ENCODE peak calls at places on chromosome 2, in six cellular contexts. G is GM23338, Y is upper lobe of right lung, F is psoas muscle, U is endothelial cell of umbilical vein, R is cardiac fibroblast. B is an unnamed sample.

GRCh38 chr2:62760555-62760954 is 55.0 kb downstream of the EHBP1 start:
- DNase-seq in R (peak; percentile 50), U (no peak), Y (no peak), G (no peak), F (no peak), B (peak; percentile 40)

GRCh38 chr2:239763433-239764097 is 261.6 kb downstream of the NDUFA10 start:
- DNase-seq in Y (peak; percentile 47), G (peak; percentile 20), F (no peak), R (no peak), U (no peak), B (no peak)

GRCh38 chr2:63121055-63121834 is 70.6 kb downstream of the OTX1 start:
- DNase-seq in Y (no peak), F (no peak), U (no peak), R (no peak), G (peak; percentile 68), B (no peak)

GRCh38 chr2:69305712-69306611 is 81.1 kb downstream of the GFPT1 start:
- DNase-seq in R (peak; percentile 40), F (peak; percentile 37), U (no peak), Y (peak; percentile 66), G (peak; percentile 62), B (no peak)

GRCh38 chr2:42424033-42424432 is 63.0 kb upstream of the COX7A2L start:
- DNase-seq in F (no peak), G (no peak), R (peak; percentile 58), U (no peak), Y (no peak), B (peak; percentile 58)

GRCh38 chr2:192123847-192124246 is 70.9 kb downstream of the TMEFF2 start:
- DNase-seq in Y (no peak), U (no peak), F (no peak), R (no peak), G (no peak), B (no peak)

GRCh38 chr2:240260664-240261063 is 120.2 kb upstream of the OTOS start:
- DNase-seq in U (no peak), G (no peak), R (no peak), F (no peak), Y (no peak), B (no peak)

GRCh38 chr2:54054774-54055173 is 60.6 kb upstream of the ACYP2 start:
- DNase-seq in G (no peak), R (no peak), F (no peak), Y (no peak), U (no peak), B (no peak)

GRCh38 chr2:10405441-10405840 is 42.7 kb downstream of the ODC1 start:
- DNase-seq in Y (peak; percentile 78), G (no peak), R (peak; percentile 91), U (peak; percentile 86), F (peak; percentile 82), B (no peak)

GRCh38 chr2:9724565-9724964 is 93.8 kb upstream of the YWHAQ start:
- DNase-seq in F (no peak), G (no peak), Y (no peak), U (no peak), R (no peak), B (no peak)

GRCh38 chr2:6864938-6865345 is 765 bp downstream of the CMPK2 start:
- DNase-seq in Y (peak; percentile 81), U (no peak), F (no peak), G (peak; percentile 21), R (no peak), B (no peak)

GRCh38 chr2:62475172-62476011 is 30.6 kb downstream of the TMEM17 start:
- DNase-seq in R (no peak), F (no peak), Y (no peak), G (peak; percentile 20), U (peak; percentile 95), B (no peak)

GRCh38 chr2:72813841-72814240 is 12.0 kb downstream of the EXOC6B start:
- DNase-seq in U (peak; percentile 50), F (no peak), G (no peak), Y (no peak), R (peak; percentile 62), B (no peak)

GRCh38 chr2:193240752-193241151 is 1046.0 kb upstream of the TMEFF2 start:
- DNase-seq in Y (no peak), R (no peak), G (peak; percentile 82), F (no peak), U (no peak), B (no peak)

GRCh38 chr2:99695856-99696255 is 206.0 kb upstream of the REV1 start:
- DNase-seq in U (no peak), F (no peak), G (no peak), Y (no peak), R (no peak), B (no peak)

GRCh38 chr2:112001136-112001764 is 53.8 kb upstream of the TMEM87B start:
- DNase-seq in G (no peak), U (peak; percentile 51), R (peak; percentile 12), F (no peak), Y (no peak), B (peak; percentile 16)

GRCh38 chr2:166792808-166793207 is 95.5 kb upstream of the XIRP2 start:
- DNase-seq in R (no peak), G (no peak), Y (no peak), F (no peak), U (no peak), B (no peak)

GRCh38 chr2:172429351-172429968 is 2.1 kb downstream of the ITGA6 start:
- DNase-seq in U (no peak), R (no peak), G (no peak), F (no peak), Y (no peak), B (no peak)
- H3K4me3 ChIP-seq in U (no peak overlapping the region), R (no peak overlapping the region), G (peak overlapping the region; percentile 95), F (peak overlapping the region; percentile 94), Y (peak overlapping the region; percentile 81), B (no peak overlapping the region)

GRCh38 chr2:37276291-37276690 is 44.8 kb downstream of the NDUFAF7 start:
- DNase-seq in G (no peak), U (no peak), Y (no peak), F (no peak), R (no peak), B (no peak)

GRCh38 chr2:37283207-37283606 is 41.4 kb downstream of the PRKD3 start:
- DNase-seq in F (no peak), G (no peak), U (peak; percentile 80), R (peak; percentile 94), Y (no peak), B (peak; percentile 76)

GRCh38 chr2:37282746-37283145 is 41.9 kb downstream of the PRKD3 start:
- DNase-seq in F (no peak), Y (no peak), R (peak; percentile 58), U (no peak), G (no peak), B (no peak)

GRCh38 chr2:37284386-37284785 is 40.2 kb downstream of the PRKD3 start:
- DNase-seq in R (peak; percentile 59), F (no peak), G (no peak), Y (no peak), U (no peak), B (no peak)

GRCh38 chr2:37281916-37282315 is 42.7 kb downstream of the PRKD3 start:
- DNase-seq in R (no peak), G (no peak), Y (no peak), F (no peak), U (no peak), B (no peak)
- TF ChIP-seq CTCF in R (peak; percentile 0), G (peak; percentile 34), Y (no peak), F (no peak), U (no peak), B (no peak)

GRCh38 chr2:30959653-30960052 is 152.4 kb upstream of the CAPN13 start:
- DNase-seq in R (no peak), Y (no peak), U (no peak), G (no peak), F (no peak), B (no peak)

GRCh38 chr2:30963184-30963583 is 155.9 kb upstream of the CAPN13 start:
- DNase-seq in U (no peak), R (no peak), F (no peak), G (no peak), Y (no peak), B (no peak)

GRCh38 chr2:30969006-30969405 is 161.8 kb upstream of the CAPN13 start:
- DNase-seq in F (no peak), R (no peak), Y (no peak), G (no peak), U (no peak), B (no peak)

GRCh38 chr2:30964334-30964733 is 157.1 kb upstream of the CAPN13 start:
- DNase-seq in U (no peak), F (no peak), G (no peak), R (no peak), Y (no peak), B (no peak)

DNA sequence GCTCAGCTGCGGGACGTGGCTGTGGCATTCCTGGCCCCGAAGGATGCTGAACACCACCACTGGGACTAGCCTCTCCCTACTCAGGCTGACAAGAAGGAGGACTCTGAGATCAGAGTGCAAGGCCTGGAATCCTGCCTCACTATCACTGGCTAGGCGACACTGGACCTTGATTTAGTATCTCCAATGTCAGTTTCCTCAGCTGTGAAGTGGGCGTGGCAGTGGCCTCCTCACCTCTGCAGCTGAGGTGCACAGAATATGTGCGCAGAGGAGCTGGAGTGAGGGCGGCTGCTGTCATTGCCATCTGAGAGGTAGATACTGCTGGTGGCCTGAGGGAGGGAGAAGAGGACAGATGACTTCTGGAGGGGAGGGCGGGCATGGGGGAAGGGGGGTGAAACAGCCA is 157.8 kb upstream of the CAPN13 start:
- DNase-seq in Y (no peak), R (no peak), F (no peak), G (no peak), U (no peak), B (no peak)
- H3K4me3 ChIP-seq in Y (no peak overlapping the region), R (no peak overlapping the region), F (no peak overlapping the region), G (no peak overlapping the region), U (no peak overlapping the region), B (no peak overlapping the region)

GRCh38 chr2:168244318-168244717 is 3.1 kb downstream of the STK39 start:
- DNase-seq in G (no peak), Y (no peak), U (no peak), R (no peak), F (no peak), B (no peak)

GRCh38 chr2:168247341-168248305 is at the start of gene STK39:
- DNase-seq in U (peak; percentile 65), F (peak; percentile 73), G (peak; percentile 90), R (peak; percentile 71), Y (peak; percentile 91), B (peak; percentile 46)

GRCh38 chr2:168246072-168246482 is 1.3 kb downstream of the STK39 start:
- DNase-seq in R (no peak), F (no peak), Y (no peak), U (no peak), G (peak; percentile 67), B (no peak)

GRCh38 chr2:168245074-168245825 is 2.1 kb downstream of the STK39 start:
- DNase-seq in Y (no peak), F (no peak), R (no peak), G (no peak), U (peak; percentile 16), B (no peak)

DNA sequence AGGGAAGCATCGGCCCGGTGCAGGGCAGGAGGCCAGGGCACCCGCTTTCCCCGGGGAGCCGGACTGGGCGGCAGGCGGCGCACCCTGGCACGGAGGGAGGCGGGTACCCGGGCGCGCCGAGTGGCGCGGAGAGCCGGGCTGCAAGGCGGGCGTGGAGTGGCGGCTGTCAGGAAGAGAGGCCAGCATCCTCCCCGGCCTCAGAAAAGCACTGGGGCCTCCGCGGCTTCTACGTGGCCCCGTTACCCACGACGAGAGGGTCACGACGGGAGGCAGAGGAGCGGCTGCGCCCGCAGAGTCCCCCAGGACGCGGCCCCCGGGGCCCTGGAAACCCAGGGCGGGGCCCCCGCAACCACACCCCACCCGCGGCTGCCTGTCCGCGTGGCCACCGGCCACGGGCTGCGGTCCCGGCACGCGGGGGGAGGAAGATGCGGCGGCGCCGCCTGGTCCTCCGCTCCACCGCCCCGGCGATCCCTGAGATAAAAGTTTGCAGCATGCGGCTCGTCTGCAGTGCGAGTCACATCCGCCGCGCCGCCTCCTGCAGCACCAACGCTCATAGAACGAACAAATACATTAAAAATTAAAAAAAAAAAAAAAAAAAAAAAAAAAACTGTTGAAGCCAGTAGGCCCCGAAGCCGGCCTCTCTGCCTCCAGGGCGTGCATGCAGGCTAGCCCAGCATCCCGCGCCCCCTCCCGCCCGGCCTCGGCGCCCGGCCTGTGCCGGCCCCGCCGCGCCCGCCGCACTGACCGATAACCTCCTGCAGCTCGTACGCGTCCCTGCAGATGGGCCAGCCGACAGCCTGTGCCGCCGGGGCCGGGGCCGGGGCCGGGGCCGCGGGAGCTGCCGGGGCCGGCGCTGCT is 683 bp downstream of the STK39 start:
- DNase-seq in G (peak; percentile 78), U (peak; percentile 53), R (peak; percentile 69), F (peak; percentile 66), Y (peak; percentile 91), B (peak; percentile 26)
- TF ChIP-seq CTCF in G (peak; percentile 21), U (no peak), R (peak; percentile 14), F (peak; percentile 4), Y (peak; percentile 30), B (peak; percentile 41)